ENCODE peak calls at places on chromosomes 3 and 15, in four cellular contexts. V is psoas muscle, Y is astrocyte of the spinal cord, M is A549. U is an unnamed sample.
A peak's percentile ranks its signal among the peaks of the same experiment; 100 is the strongest.

GRCh38 chr15:82139823-82140268 is 94.0 kb upstream of the MEX3B start:
- DNase-seq in V (no peak), Y (peak; percentile 69), M (peak; percentile 56), U (no peak)

GRCh38 chr3:149955449-149955848 is 15.2 kb downstream of the PFN2 start:
- DNase-seq in V (no peak), Y (no peak), M (no peak), U (no peak)

GRCh38 chr15:98651581-98652220 is 3.4 kb downstream of the IGF1R start:
- DNase-seq in V (no peak), Y (peak; percentile 40), M (peak; percentile 29), U (no peak)

GRCh38 chr15:65020419-65020818 is 9.0 kb downstream of the MTFMT start:
- DNase-seq in V (no peak), Y (no peak), M (no peak), U (no peak)

GRCh38 chr3:58441514-58442450 is 8.2 kb upstream of the PDHB start:
- DNase-seq in V (no peak), Y (no peak), M (no peak), U (no peak)

GRCh38 chr3:104629038-104629437 is 737.7 kb upstream of the ALCAM start:
- DNase-seq in V (no peak), Y (peak; percentile 83), M (no peak), U (peak; percentile 40)

GRCh38 chr3:99418209-99418635 is 220.2 kb upstream of the COL8A1 start:
- DNase-seq in V (no peak), Y (no peak), M (no peak), U (no peak)

GRCh38 chr3:40731445-40731844 is 206.7 kb downstream of the ZNF621 start:
- DNase-seq in V (no peak), Y (no peak), M (no peak), U (no peak)

GRCh38 chr3:190265795-190266194 is 56.5 kb downstream of the CLDN1 start:
- DNase-seq in V (no peak), Y (peak; percentile 63), M (no peak), U (peak; percentile 59)

GRCh38 chr3:58336135-58336882 is 3.6 kb downstream of the PXK start:
- DNase-seq in V (no peak), Y (peak; percentile 80), M (no peak), U (no peak)

GRCh38 chr15:43292375-43293078 is 25.8 kb upstream of the TGM5 start:
- DNase-seq in V (no peak), Y (no peak), M (no peak), U (no peak)

GRCh38 chr15:35491999-35492398 is 54.0 kb downstream of the DPH6 start:
- DNase-seq in V (no peak), Y (no peak), M (no peak), U (no peak)

GRCh38 chr3:127929818-127930217 is 14.8 kb downstream of the KBTBD12 start:
- DNase-seq in V (no peak), Y (no peak), M (peak; percentile 4), U (no peak)

GRCh38 chr15:58988011-58988785 is 735 bp downstream of the RNF111 start:
- DNase-seq in V (peak; percentile 74), Y (peak; percentile 30), M (peak; percentile 47), U (peak; percentile 6)

GRCh38 chr15:89495638-89496145 is 691 bp downstream of the RHCG start:
- DNase-seq in V (no peak), Y (no peak), M (no peak), U (no peak)

GRCh38 chr3:6733699-6734394 is 127.1 kb upstream of the GRM7 start:
- DNase-seq in V (no peak), Y (no peak), M (no peak), U (no peak)

GRCh38 chr3:72489916-72490315 is 358.3 kb downstream of the SHQ1 start:
- DNase-seq in V (no peak), Y (no peak), M (no peak), U (no peak)

GRCh38 chr3:11508346-11509174 is 135.2 kb downstream of the VGLL4 start:
- DNase-seq in V (no peak), Y (peak; percentile 98), M (no peak), U (no peak)

GRCh38 chr3:71069797-71070196 is 513.7 kb downstream of the FOXP1 start:
- DNase-seq in V (peak; percentile 46), Y (no peak), M (peak; percentile 73), U (no peak)
- TF ChIP-seq CTCF in V (peak; percentile 33), Y (peak; percentile 36), M (peak; percentile 65), U (peak; percentile 63)

GRCh38 chr3:34687671-34688070 is 889.2 kb downstream of the PDCD6IP start:
- DNase-seq in V (no peak), Y (no peak), M (no peak), U (no peak)

GRCh38 chr3:34678580-34678979 is 880.1 kb downstream of the PDCD6IP start:
- DNase-seq in V (no peak), Y (no peak), M (no peak), U (no peak)

GRCh38 chr3:34683851-34684250 is 885.4 kb downstream of the PDCD6IP start:
- DNase-seq in V (peak; percentile 33), Y (peak; percentile 59), M (peak; percentile 64), U (no peak)
- H3K4me3 ChIP-seq in V (no peak overlapping the region), Y (no peak overlapping the region), M (no peak overlapping the region), U (no peak overlapping the region)

GRCh38 chr15:91491131-91491950 is 362.2 kb upstream of the SLCO3A1 start:
- DNase-seq in V (no peak), Y (peak; percentile 68), M (peak; percentile 50), U (no peak)

GRCh38 chr15:91498046-91498445 is 355.5 kb upstream of the SLCO3A1 start:
- DNase-seq in V (no peak), Y (no peak), M (no peak), U (no peak)

GRCh38 chr15:91499774-91500383 is 353.6 kb upstream of the SLCO3A1 start:
- DNase-seq in V (no peak), Y (no peak), M (no peak), U (no peak)

DNA sequence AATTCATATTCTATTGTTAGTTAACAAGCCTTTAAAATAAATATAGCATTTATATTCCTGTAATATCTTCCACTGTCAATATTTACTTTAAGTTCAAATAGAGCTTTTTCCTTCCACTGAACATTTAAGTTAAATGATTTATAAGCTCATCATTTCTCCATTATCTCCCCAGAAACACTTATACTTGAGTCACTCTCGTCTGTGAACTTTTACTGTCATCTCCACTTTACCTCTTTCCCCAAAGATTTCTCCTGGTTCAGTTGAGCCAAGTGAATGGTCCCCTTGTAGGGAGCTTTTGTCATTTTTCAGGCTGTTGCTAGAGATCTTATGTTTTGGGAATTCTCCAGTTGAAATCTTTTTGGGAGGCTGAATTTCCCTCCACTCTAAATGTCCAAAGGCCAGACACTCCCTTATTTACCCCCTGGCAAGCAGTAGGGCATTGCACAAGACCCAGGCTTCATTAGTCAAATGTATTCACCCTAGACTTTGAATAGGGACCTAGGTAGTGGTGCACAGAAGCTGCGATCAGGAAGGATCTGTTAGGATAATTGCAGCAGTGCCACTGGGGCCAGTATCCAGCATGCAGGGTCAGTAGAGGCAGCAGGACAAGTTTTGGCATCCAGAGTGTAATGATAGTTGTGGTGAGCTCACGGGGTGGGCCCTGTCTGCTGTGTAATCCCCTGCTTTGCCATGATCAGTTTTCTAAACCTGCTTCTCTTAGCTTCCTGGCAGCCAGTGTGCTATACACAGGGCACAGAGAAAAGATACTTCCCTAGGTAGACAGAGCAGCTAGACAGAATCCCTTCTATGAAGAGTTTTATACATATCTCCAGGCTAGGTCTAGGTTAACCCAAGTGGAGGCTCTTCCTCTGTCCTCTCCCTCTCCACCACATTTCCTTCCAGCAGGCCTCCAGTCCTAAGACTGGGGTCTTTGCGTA is 356.5 kb upstream of the SLCO3A1 start:
- DNase-seq in V (no peak), Y (no peak), M (no peak), U (no peak)
- TF ChIP-seq CTCF in V (no peak), Y (no peak), M (no peak), U (no peak)

GRCh38 chr3:138937690-138938055 is 9.3 kb downstream of the FOXL2 start:
- DNase-seq in V (no peak), Y (no peak), M (no peak), U (no peak)

GRCh38 chr3:138936763-138937689 is 9.9 kb downstream of the FOXL2 start:
- DNase-seq in V (no peak), Y (no peak), M (no peak), U (no peak)

GRCh38 chr3:138933981-138934691 is 12.8 kb downstream of the FOXL2 start:
- DNase-seq in V (no peak), Y (no peak), M (no peak), U (no peak)

GRCh38 chr3:138935864-138936762 is 10.8 kb downstream of the FOXL2 start:
- DNase-seq in V (peak; percentile 81), Y (peak; percentile 48), M (peak; percentile 64), U (no peak)

GRCh38 chr3:138935505-138935863 is 11.5 kb downstream of the FOXL2 start:
- DNase-seq in V (no peak), Y (no peak), M (no peak), U (no peak)
- H3K4me3 ChIP-seq in V (peak overlapping the region; percentile 66), Y (peak overlapping the region; percentile 35), M (peak overlapping the region; percentile 45), U (peak overlapping the region; percentile 48)

GRCh38 chr3:25592510-25592968 is 72.2 kb downstream of the TOP2B start:
- DNase-seq in V (peak; percentile 43), Y (peak; percentile 85), M (peak; percentile 87), U (peak; percentile 58)
- TF ChIP-seq CTCF in V (peak; percentile 22), Y (no peak), M (peak; percentile 48), U (peak; percentile 65)

DNA sequence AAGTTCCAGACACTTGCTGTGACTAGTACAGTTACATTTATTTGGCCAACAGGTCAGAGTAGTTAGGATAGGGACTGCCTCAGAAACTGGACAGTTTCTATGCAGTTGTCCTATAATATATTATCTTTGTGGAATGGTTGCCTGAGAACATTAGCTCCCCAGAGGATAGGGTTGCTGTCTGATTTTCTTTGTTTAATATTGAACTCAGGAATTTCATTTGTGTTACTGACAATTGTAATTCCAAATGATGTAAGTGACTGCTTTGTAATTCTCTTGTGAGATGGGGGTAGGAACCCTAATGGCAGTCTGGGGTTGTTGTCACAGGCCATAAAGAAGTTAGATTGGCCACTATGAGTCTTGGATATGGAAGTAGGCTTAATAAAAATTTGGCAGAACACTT is 2.2 kb downstream of the NXPE3 start:
- DNase-seq in V (no peak), Y (no peak), M (peak; percentile 3), U (no peak)
- H3K4me3 ChIP-seq in V (peak overlapping the region; percentile 95), Y (peak overlapping the region; percentile 80), M (peak overlapping the region; percentile 68), U (no peak overlapping the region)

DNA sequence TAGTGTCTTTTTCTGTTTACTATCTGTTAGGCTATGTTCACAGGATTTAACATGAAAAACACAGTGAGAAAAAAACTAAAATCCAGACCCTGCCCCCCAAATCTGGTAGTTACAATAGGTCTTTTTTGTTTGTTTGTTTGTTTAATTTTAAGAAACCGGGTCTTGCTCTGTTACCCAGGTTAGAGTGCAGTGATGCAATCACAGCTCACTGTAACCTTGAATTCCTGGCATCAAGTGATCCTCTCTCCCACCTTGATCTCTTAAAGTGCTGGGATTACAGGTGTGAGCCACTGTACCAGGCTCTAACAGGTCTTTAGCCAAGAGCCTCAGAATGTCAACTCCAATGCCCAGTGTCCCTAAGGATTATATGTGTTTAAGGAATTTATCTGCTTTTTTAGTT is 88.0 kb upstream of the GOLIM4 start:
- DNase-seq in V (no peak), Y (no peak), M (no peak), U (no peak)
- TF ChIP-seq CTCF in V (no peak), Y (no peak), M (no peak), U (no peak)

GRCh38 chr3:111069974-111070751 is 1.5 kb upstream of the NECTIN3 start:
- DNase-seq in V (peak; percentile 35), Y (peak; percentile 26), M (no peak), U (no peak)
- H3K4me3 ChIP-seq in V (peak overlapping the region; percentile 91), Y (peak overlapping the region; percentile 96), M (peak overlapping the region; percentile 93), U (peak overlapping the region; percentile 96)